ENCODE peak calls at places on chromosomes 12 and 14, in six cellular contexts. F is amniotic epithelial cell; N is astrocyte of the hippocampus; Y is activated CD4-positive, alpha-beta T cell treated with anti-CD3 and anti-CD28 coated beads, Interleukin-2, amount 50 U/mL, for 1 hour; J is COR-L47; P is NCI-H510A. W is an unnamed sample.

GRCh38 chr14:104147346-104148125 is 9.1 kb downstream of the KIF26A start:
- DNase-seq in Y (no peak), F (no peak), J (no peak), P (no peak), N (no peak), W (no peak)

GRCh38 chr12:124913474-124914391 is 717 bp downstream of the UBC start:
- DNase-seq in J (no peak), Y (peak), F (peak), P (no peak), N (peak), W (no peak)

GRCh38 chr12:131902332-131903241 is 8.2 kb downstream of the ULK1 start:
- DNase-seq in F (no peak), P (no peak), J (no peak), N (peak), Y (no peak), W (no peak)

GRCh38 chr12:92608418-92609091 is 94.2 kb upstream of the PLEKHG7 start:
- DNase-seq in J (peak), F (peak), N (peak), P (no peak), Y (no peak), W (no peak)

GRCh38 chr12:110253176-110253575 is 27.9 kb upstream of the ATP2A2 start:
- DNase-seq in Y (no peak), J (no peak), F (peak), P (no peak), N (no peak), W (no peak)

GRCh38 chr12:92275443-92276154 is 130.0 kb upstream of the BTG1 start:
- DNase-seq in F (no peak), P (no peak), N (no peak), Y (no peak), J (no peak), W (no peak)

GRCh38 chr12:132142679-132143327 is 1.3 kb downstream of the DDX51 start:
- DNase-seq in Y (no peak), F (no peak), J (no peak), N (no peak), P (no peak), W (no peak)

GRCh38 chr14:104265918-104266642 is 127.7 kb downstream of the KIF26A start:
- DNase-seq in Y (no peak), F (no peak), N (no peak), J (no peak), P (no peak), W (no peak)

GRCh38 chr12:18690653-18691052 is 47.2 kb downstream of the PLCZ1 start:
- DNase-seq in P (no peak), J (no peak), F (peak), Y (no peak), N (peak), W (no peak)

GRCh38 chr14:29536886-29537511 is 390.6 kb downstream of the PRKD1 start:
- DNase-seq in J (peak), P (no peak), F (peak), N (peak), Y (no peak), W (no peak)

GRCh38 chr12:89975578-89975977 is 266.9 kb upstream of the ATP2B1 start:
- DNase-seq in N (no peak), Y (no peak), J (no peak), P (no peak), F (no peak), W (no peak)

GRCh38 chr12:88574278-88574677 is 6.0 kb downstream of the KITLG start:
- DNase-seq in J (no peak), Y (no peak), F (peak), N (no peak), P (no peak), W (no peak)

GRCh38 chr12:59005195-59005961 is 85.1 kb upstream of the LRIG3 start:
- DNase-seq in F (no peak), N (no peak), P (no peak), Y (no peak), J (no peak), W (no peak)

GRCh38 chr12:94304566-94305061 is 155.1 kb downstream of the CEP83 start:
- DNase-seq in F (peak), P (no peak), N (peak), Y (no peak), J (no peak), W (no peak)

GRCh38 chr12:9344540-9344939 is 136.3 kb upstream of the PZP start:
- DNase-seq in Y (no peak), P (no peak), J (no peak), N (no peak), F (peak), W (no peak)

GRCh38 chr12:52566847-52567291 is 6.8 kb downstream of the KRT74 start:
- DNase-seq in N (no peak), Y (no peak), P (no peak), F (no peak), J (no peak), W (no peak)

GRCh38 chr12:37546901-37547475 is 769.6 kb upstream of the ALG10B start:
- DNase-seq in Y (no peak), P (no peak), F (no peak), J (no peak), N (no peak), W (no peak)

GRCh38 chr12:3305904-3306619 is 184.9 kb upstream of the PRMT8 start:
- DNase-seq in N (no peak), P (no peak), J (no peak), Y (no peak), F (no peak), W (no peak)

GRCh38 chr12:49017764-49018281 is 753 bp downstream of the PRKAG1 start:
- DNase-seq in F (peak), N (peak), P (peak), J (no peak), Y (peak), W (no peak)

GRCh38 chr14:93937519-93937918 is 10.4 kb downstream of the FAM181A start:
- DNase-seq in F (no peak), N (no peak), Y (no peak), P (no peak), J (no peak), W (no peak)

GRCh38 chr14:63134801-63135200 is 69.4 kb upstream of the RHOJ start:
- DNase-seq in J (peak), N (peak), F (peak), P (no peak), Y (no peak), W (no peak)

W was measured in vagina.